ENCODE peak calls at places on chromosome 16, in seven cellular contexts. W, U, S, B, E, Q and K are unnamed samples.

GRCh38 chr16:2775765-2776499 is 1.1 kb downstream of the ELOB start:
- DNase-seq in S (no peak), E (no peak), W (no peak), U (no peak), B (no peak), Q (no peak), K (no peak)

GRCh38 chr16:20740007-20740883 is 1.4 kb downstream of the THUMPD1 start:
- DNase-seq in S (peak; percentile 64), U (no peak), B (no peak), W (no peak), E (no peak), Q (no peak), K (peak; percentile 42)

GRCh38 chr16:77277141-77277540 is 77.9 kb downstream of the SYCE1L start:
- DNase-seq in U (no peak), E (no peak), S (peak; percentile 10), B (no peak), Q (no peak), W (no peak), K (no peak)

GRCh38 chr16:51450913-51451312 is 299.8 kb upstream of the SALL1 start:
- DNase-seq in S (no peak), E (no peak), W (no peak), B (no peak), Q (no peak), U (no peak), K (no peak)

GRCh38 chr16:5738586-5738985 is 641.0 kb upstream of the EEF2KMT start:
- DNase-seq in B (no peak), S (no peak), W (no peak), E (no peak), Q (no peak), U (no peak), K (no peak)

GRCh38 chr16:69930117-69930776 is 20.9 kb upstream of the CLEC18A start:
- DNase-seq in S (peak; percentile 52), E (peak; percentile 60), U (peak; percentile 40), Q (no peak), B (peak; percentile 79), W (no peak), K (peak; percentile 23)

GRCh38 chr16:2914233-2914632 is 2.5 kb downstream of the FLYWCH1 start:
- DNase-seq in Q (no peak), B (no peak), E (no peak), S (no peak), U (no peak), W (no peak), K (no peak)

GRCh38 chr16:4936181-4936990 is 562 bp downstream of the PPL start:
- DNase-seq in E (no peak), S (no peak), Q (no peak), U (no peak), W (no peak), B (peak; percentile 71), K (peak; percentile 40)

GRCh38 chr16:81497690-81498089 is 53.1 kb downstream of the CMIP start:
- DNase-seq in Q (no peak), W (no peak), S (no peak), B (no peak), E (no peak), U (no peak), K (no peak)

GRCh38 chr16:27199747-27200146 is 3.6 kb upstream of the KDM8 start:
- DNase-seq in S (peak; percentile 85), W (peak; percentile 4), B (no peak), Q (peak; percentile 73), E (no peak), U (no peak), K (peak; percentile 42)

GRCh38 chr16:87527055-87527724 is 34.4 kb upstream of the ZCCHC14 start:
- DNase-seq in Q (no peak), U (no peak), B (no peak), S (no peak), E (no peak), W (no peak), K (no peak)

GRCh38 chr16:50591209-50591608 is 43.0 kb downstream of the NKD1 start:
- DNase-seq in Q (no peak), S (no peak), W (no peak), E (no peak), B (no peak), U (no peak), K (no peak)

GRCh38 chr16:57617604-57618111 is 10.8 kb upstream of the ADGRG1 start:
- DNase-seq in Q (no peak), B (peak; percentile 15), U (no peak), W (no peak), S (no peak), E (no peak), K (no peak)

GRCh38 chr16:9042943-9043680 is 48.3 kb upstream of the HAPSTR1 start:
- DNase-seq in W (peak; percentile 84), U (no peak), S (no peak), B (no peak), Q (no peak), E (peak; percentile 86), K (no peak)

GRCh38 chr16:86510465-86511261 is at the start of gene FOXF1:
- DNase-seq in E (peak; percentile 83), W (peak; percentile 75), U (no peak), Q (no peak), S (no peak), B (peak; percentile 66), K (peak; percentile 32)

DNA sequence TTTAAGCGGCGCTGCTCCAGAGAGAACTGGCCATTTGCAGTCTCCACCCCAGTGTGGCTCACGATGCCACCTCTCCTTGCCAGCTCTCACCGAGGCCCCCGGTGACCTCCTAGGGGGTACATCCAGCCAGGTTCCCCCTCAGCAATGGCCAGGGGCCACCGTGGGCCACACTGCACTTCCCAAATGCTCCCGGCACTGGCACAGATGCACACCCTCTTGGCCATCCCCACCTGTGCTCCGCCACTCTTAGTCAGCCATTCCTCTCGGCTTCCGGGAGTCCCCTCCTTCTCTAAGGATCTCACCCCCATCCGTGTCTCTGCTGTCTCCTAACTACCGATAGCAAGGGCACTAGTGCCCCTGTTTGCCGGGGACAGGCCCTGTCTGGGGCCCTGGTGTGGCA is 25.8 kb downstream of the MLYCD start:
- DNase-seq in S (no peak), E (no peak), Q (no peak), W (no peak), B (no peak), U (no peak), K (no peak)
- H2AFZ ChIP-seq in S (no peak overlapping the region), E (no peak overlapping the region), Q (no peak overlapping the region), W (no peak overlapping the region), B (no peak overlapping the region), U (no peak overlapping the region), K (no peak overlapping the region)

GRCh38 chr16:35146723-35147458 is 1687.5 kb downstream of the TP53TG3F start:
- DNase-seq in W (no peak), S (no peak), B (no peak), Q (no peak), U (no peak), E (no peak), K (no peak)
- H3K9me3 ChIP-seq in W (peaks cover 29% of the 10 kb centered on the region), S (no peaks in the 10 kb centered on the region), B (peaks cover 96% of the 10 kb centered on the region), Q (no peaks in the 10 kb centered on the region), U (peaks cover 13% of the 10 kb centered on the region), E (peaks cover 51% of the 10 kb centered on the region), K (peaks cover 14% of the 10 kb centered on the region)

DNA sequence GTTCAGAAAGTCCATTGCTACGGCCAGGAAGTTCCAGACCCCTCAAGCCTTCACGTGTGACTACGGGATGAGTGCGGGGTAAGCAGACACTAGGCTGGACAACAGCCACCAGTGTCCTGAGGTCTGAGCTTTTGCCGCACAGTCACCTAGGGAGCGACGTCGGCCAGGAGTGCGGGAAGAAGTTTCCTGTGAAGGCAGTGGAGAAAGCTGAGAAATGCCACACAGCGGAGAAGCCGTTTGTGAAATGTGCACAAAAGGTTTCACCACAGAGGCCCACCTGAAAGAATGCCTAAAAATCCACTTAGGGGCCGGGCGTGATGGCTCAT is 47.4 kb downstream of the SHCBP1 start:
- DNase-seq in W (no peak), Q (no peak), E (no peak), B (peak; percentile 30), S (no peak), U (no peak), K (no peak)
- H2AFZ ChIP-seq in W (no peak overlapping the region), Q (no peak overlapping the region), E (peak overlapping the region; percentile 63), B (no peak overlapping the region), S (no peak overlapping the region), U (no peak overlapping the region), K (peak overlapping the region; percentile 86)

GRCh38 chr16:11692651-11693050 is 24.4 kb downstream of the SNN start:
- DNase-seq in W (no peak), E (no peak), U (no peak), Q (no peak), B (no peak), S (no peak), K (no peak)

GRCh38 chr16:11692171-11692570 is 23.9 kb downstream of the SNN start:
- DNase-seq in E (no peak), Q (no peak), U (no peak), B (no peak), W (no peak), S (no peak), K (no peak)

GRCh38 chr16:11691235-11691634 is 23.0 kb downstream of the SNN start:
- DNase-seq in B (no peak), E (no peak), S (no peak), U (no peak), W (no peak), Q (no peak), K (no peak)

GRCh38 chr16:11689031-11689840 is 21.0 kb downstream of the SNN start:
- DNase-seq in U (no peak), E (no peak), W (no peak), Q (peak; percentile 89), B (no peak), S (peak; percentile 90), K (no peak)

DNA sequence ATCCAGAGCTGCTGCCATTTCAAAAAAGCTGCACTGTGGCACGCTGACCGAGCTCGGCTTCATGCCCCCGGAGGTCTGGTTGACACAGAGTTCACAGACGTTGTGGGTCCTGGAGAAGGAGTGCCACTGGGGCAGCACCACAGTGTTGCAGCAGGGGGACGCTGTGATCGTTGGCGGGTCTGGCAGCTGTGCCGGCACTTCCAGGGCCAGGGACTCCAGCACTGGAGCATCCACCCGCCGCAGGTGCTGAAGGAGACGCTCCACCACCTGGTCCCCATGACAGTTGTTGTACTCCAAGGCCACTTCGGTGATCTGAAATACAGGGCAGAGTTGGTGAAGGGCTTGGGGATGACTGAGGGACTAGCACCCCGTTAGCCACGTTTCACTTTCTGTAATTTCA is 23.5 kb downstream of the SNN start:
- DNase-seq in U (no peak), B (no peak), S (no peak), Q (no peak), E (no peak), W (no peak), K (no peak)
- H3K9me3 ChIP-seq in U (no peaks in the 10 kb centered on the region), B (no peaks in the 10 kb centered on the region), S (no peaks in the 10 kb centered on the region), Q (no peaks in the 10 kb centered on the region), E (no peaks in the 10 kb centered on the region), W (no peaks in the 10 kb centered on the region), K (no peaks in the 10 kb centered on the region)

GRCh38 chr16:66899310-66899944 is 19.1 kb downstream of the PDP2 start:
- DNase-seq in Q (no peak), E (peak; percentile 80), B (no peak), U (no peak), W (no peak), S (no peak), K (no peak)
- H2AFZ ChIP-seq in Q (no peak overlapping the region), E (peak overlapping the region; percentile 4), B (no peak overlapping the region), U (no peak overlapping the region), W (peak overlapping the region; percentile 3), S (no peak overlapping the region), K (no peak overlapping the region)